ENCODE peak calls at places on chromosome 3, in five cellular contexts. One of them, this sample, is unnamed.

GRCh38 chr3:41574900-41575299 is 375.6 kb downstream of the CTNNB1 start:
- DNase-seq in activated T-cell treated with anti-CD3 and anti-CD28 coated beads, Interleukin-2, amount 50 U/mL, for 48 hours: no peak
- DNase-seq in NCI-H1105: no peak
- DNase-seq in activated naive CD8-positive, alpha-beta T cell treated with anti-CD3 and anti-CD28 coated beads for 36 hours: no peak
- DNase-seq in HEK293T: no peak
- DNase-seq in this sample: no peak

GRCh38 chr3:4493931-4494806 is 1.0 kb downstream of the ITPR1 start:
- DNase-seq in activated naive CD8-positive, alpha-beta T cell treated with anti-CD3 and anti-CD28 coated beads for 36 hours: peak
- DNase-seq in NCI-H1105: no peak
- DNase-seq in HEK293T: peak
- DNase-seq in activated T-cell treated with anti-CD3 and anti-CD28 coated beads, Interleukin-2, amount 50 U/mL, for 48 hours: peak
- DNase-seq in this sample: no peak

GRCh38 chr3:100254168-100254777 is 6.5 kb upstream of the TBC1D23 start:
- DNase-seq in HEK293T: peak
- DNase-seq in activated naive CD8-positive, alpha-beta T cell treated with anti-CD3 and anti-CD28 coated beads for 36 hours: peak
- DNase-seq in activated T-cell treated with anti-CD3 and anti-CD28 coated beads, Interleukin-2, amount 50 U/mL, for 48 hours: peak
- DNase-seq in NCI-H1105: peak
- DNase-seq in this sample: no peak

GRCh38 chr3:99774467-99774866 is 43.2 kb upstream of the CMSS1 start:
- DNase-seq in HEK293T: no peak
- DNase-seq in NCI-H1105: no peak
- DNase-seq in activated naive CD8-positive, alpha-beta T cell treated with anti-CD3 and anti-CD28 coated beads for 36 hours: no peak
- DNase-seq in activated T-cell treated with anti-CD3 and anti-CD28 coated beads, Interleukin-2, amount 50 U/mL, for 48 hours: no peak
- DNase-seq in this sample: no peak

GRCh38 chr3:48409291-48410201 is 20.3 kb downstream of the PLXNB1 start:
- DNase-seq in HEK293T: no peak
- DNase-seq in activated naive CD8-positive, alpha-beta T cell treated with anti-CD3 and anti-CD28 coated beads for 36 hours: no peak
- DNase-seq in NCI-H1105: no peak
- DNase-seq in activated T-cell treated with anti-CD3 and anti-CD28 coated beads, Interleukin-2, amount 50 U/mL, for 48 hours: no peak
- DNase-seq in this sample: peak

GRCh38 chr3:113329757-113330156 is 111.5 kb downstream of the CFAP44 start:
- DNase-seq in activated naive CD8-positive, alpha-beta T cell treated with anti-CD3 and anti-CD28 coated beads for 36 hours: no peak
- DNase-seq in activated T-cell treated with anti-CD3 and anti-CD28 coated beads, Interleukin-2, amount 50 U/mL, for 48 hours: no peak
- DNase-seq in HEK293T: no peak
- DNase-seq in NCI-H1105: no peak
- DNase-seq in this sample: no peak

GRCh38 chr3:30286007-30286669 is 320.3 kb upstream of the TGFBR2 start:
- DNase-seq in HEK293T: no peak
- DNase-seq in activated naive CD8-positive, alpha-beta T cell treated with anti-CD3 and anti-CD28 coated beads for 36 hours: no peak
- DNase-seq in activated T-cell treated with anti-CD3 and anti-CD28 coated beads, Interleukin-2, amount 50 U/mL, for 48 hours: peak
- DNase-seq in NCI-H1105: peak
- DNase-seq in this sample: peak

GRCh38 chr3:67648701-67649100 is 5.7 kb downstream of the SUCLG2 start:
- DNase-seq in NCI-H1105: no peak
- DNase-seq in HEK293T: no peak
- DNase-seq in activated naive CD8-positive, alpha-beta T cell treated with anti-CD3 and anti-CD28 coated beads for 36 hours: no peak
- DNase-seq in activated T-cell treated with anti-CD3 and anti-CD28 coated beads, Interleukin-2, amount 50 U/mL, for 48 hours: no peak
- DNase-seq in this sample: no peak

GRCh38 chr3:143865302-143865701 is 17.0 kb upstream of the SLC9A9 start:
- DNase-seq in HEK293T: no peak
- DNase-seq in activated naive CD8-positive, alpha-beta T cell treated with anti-CD3 and anti-CD28 coated beads for 36 hours: no peak
- DNase-seq in NCI-H1105: no peak
- DNase-seq in activated T-cell treated with anti-CD3 and anti-CD28 coated beads, Interleukin-2, amount 50 U/mL, for 48 hours: no peak
- DNase-seq in this sample: no peak

GRCh38 chr3:119620899-119621298 is 23.2 kb downstream of the PLA1A start:
- DNase-seq in activated T-cell treated with anti-CD3 and anti-CD28 coated beads, Interleukin-2, amount 50 U/mL, for 48 hours: no peak
- DNase-seq in HEK293T: no peak
- DNase-seq in activated naive CD8-positive, alpha-beta T cell treated with anti-CD3 and anti-CD28 coated beads for 36 hours: no peak
- DNase-seq in NCI-H1105: no peak
- DNase-seq in this sample: no peak

GRCh38 chr3:67863869-67864268 is 209.5 kb upstream of the SUCLG2 start:
- DNase-seq in NCI-H1105: no peak
- DNase-seq in activated naive CD8-positive, alpha-beta T cell treated with anti-CD3 and anti-CD28 coated beads for 36 hours: no peak
- DNase-seq in activated T-cell treated with anti-CD3 and anti-CD28 coated beads, Interleukin-2, amount 50 U/mL, for 48 hours: no peak
- DNase-seq in HEK293T: peak
- DNase-seq in this sample: no peak

This sample was measured in RWPE2.